ENCODE peak calls at places on chromosome 1, in five cellular contexts. I is stomach, A is transverse colon, P is HepG2, O is body of pancreas. Y is an unnamed sample.
A peak's percentile ranks its signal among the peaks of the same experiment; 100 is the strongest.

GRCh38 chr1:184218436-184218835 is 166.9 kb downstream of the TSEN15 start:
- DNase-seq in I (no peak), A (no peak), P (no peak), O (no peak), Y (no peak)

GRCh38 chr1:222334026-222334680 is 213.8 kb downstream of the HHIPL2 start:
- DNase-seq in I (no peak), A (no peak), P (no peak), O (no peak), Y (peak; percentile 19)

GRCh38 chr1:163307479-163308171 is 14.1 kb upstream of the NUF2 start:
- DNase-seq in I (no peak), A (no peak), P (no peak), O (no peak), Y (peak; percentile 30)

GRCh38 chr1:51086496-51087271 is 15.3 kb upstream of the C1orf185 start:
- DNase-seq in I (no peak), A (no peak), P (no peak), O (no peak), Y (no peak)

GRCh38 chr1:98260839-98261238 is 340.0 kb upstream of the DPYD start:
- DNase-seq in I (no peak), A (no peak), P (peak; percentile 3), O (no peak), Y (no peak)

GRCh38 chr1:212488436-212489283 is 55.9 kb downstream of the NENF start:
- DNase-seq in I (peak; percentile 60), A (peak; percentile 66), P (peak; percentile 12), O (peak; percentile 77), Y (no peak)

GRCh38 chr1:119805746-119806145 is 5.5 kb downstream of the REG4 start:
- DNase-seq in I (no peak), A (no peak), P (no peak), O (no peak), Y (no peak)

GRCh38 chr1:63435136-63435535 is 67.7 kb downstream of the ALG6 start:
- DNase-seq in I (no peak), A (no peak), P (no peak), O (no peak), Y (no peak)

GRCh38 chr1:37655274-37655673 is 20.6 kb upstream of the RSPO1 start:
- DNase-seq in I (no peak), A (no peak), P (no peak), O (no peak), Y (no peak)

GRCh38 chr1:227234998-227235405 is 83.3 kb downstream of the CDC42BPA start:
- DNase-seq in I (no peak), A (no peak), P (peak; percentile 83), O (peak; percentile 20), Y (peak; percentile 12)

GRCh38 chr1:68218485-68218884 is 13.8 kb downstream of the WLS start:
- DNase-seq in I (peak; percentile 64), A (no peak), P (no peak), O (peak; percentile 42), Y (no peak)

GRCh38 chr1:53349968-53350852 is 22.3 kb upstream of the LRP8 start:
- DNase-seq in I (peak; percentile 21), A (no peak), P (no peak), O (no peak), Y (no peak)

GRCh38 chr1:236058141-236058626 is 6.7 kb downstream of the NID1 start:
- DNase-seq in I (no peak), A (no peak), P (no peak), O (no peak), Y (no peak)

GRCh38 chr1:73674945-73675561 is 522.9 kb downstream of the LRRIQ3 start:
- DNase-seq in I (no peak), A (no peak), P (no peak), O (no peak), Y (no peak)

GRCh38 chr1:220093361-220094015 is 444 bp upstream of the IARS2 start:
- DNase-seq in I (no peak), A (no peak), P (no peak), O (no peak), Y (no peak)

GRCh38 chr1:112011231-112011630 is 21.8 kb upstream of the KCND3 start:
- DNase-seq in I (no peak), A (no peak), P (no peak), O (no peak), Y (peak; percentile 46)

GRCh38 chr1:52454779-52455178 is 50.4 kb downstream of the PRPF38A start:
- DNase-seq in I (no peak), A (no peak), P (no peak), O (no peak), Y (no peak)

GRCh38 chr1:73821520-73821919 is 376.5 kb downstream of the LRRIQ3 start:
- DNase-seq in I (no peak), A (no peak), P (no peak), O (no peak), Y (no peak)

GRCh38 chr1:18886003-18886335 is 16.4 kb downstream of the ALDH4A1 start:
- DNase-seq in I (no peak), A (no peak), P (no peak), O (no peak), Y (peak; percentile 54)

GRCh38 chr1:78279051-78279450 is 211.7 kb upstream of the PTGFR start:
- DNase-seq in I (no peak), A (no peak), P (no peak), O (no peak), Y (no peak)

GRCh38 chr1:88877382-88877825 is 14.0 kb downstream of the GTF2B start:
- DNase-seq in I (no peak), A (no peak), P (peak; percentile 24), O (no peak), Y (no peak)

GRCh38 chr1:174550296-174550695 is 102.5 kb downstream of the GPR52 start:
- DNase-seq in I (no peak), A (no peak), P (no peak), O (no peak), Y (no peak)

GRCh38 chr1:193183019-193183643 is 3.3 kb downstream of the B3GALT2 start:
- DNase-seq in I (no peak), A (no peak), P (peak; percentile 39), O (no peak), Y (no peak)

GRCh38 chr1:191176131-191176530 is 698.5 kb upstream of the BRINP3 start:
- DNase-seq in I (no peak), A (no peak), P (no peak), O (no peak), Y (no peak)

GRCh38 chr1:43147625-43148319 is 24.3 kb downstream of the EBNA1BP2 start:
- DNase-seq in I (peak; percentile 84), A (peak; percentile 49), P (peak; percentile 6), O (peak; percentile 85), Y (peak; percentile 53)

GRCh38 chr1:63602629-63603028 is 9.4 kb downstream of the PGM1 start:
- DNase-seq in I (no peak), A (no peak), P (no peak), O (no peak), Y (no peak)

GRCh38 chr1:171245458-171246064 is 2.7 kb upstream of the FMO1 start:
- DNase-seq in I (no peak), A (peak; percentile 28), P (peak; percentile 25), O (peak; percentile 44), Y (no peak)

GRCh38 chr1:64650411-64650810 is 94.5 kb upstream of the RAVER2 start:
- DNase-seq in I (no peak), A (no peak), P (no peak), O (no peak), Y (no peak)

GRCh38 chr1:14724697-14725096 is 126.2 kb downstream of the KAZN start:
- DNase-seq in I (no peak), A (no peak), P (no peak), O (no peak), Y (no peak)

GRCh38 chr1:217275617-217276398 is 355.1 kb downstream of the GPATCH2 start:
- DNase-seq in I (no peak), A (no peak), P (no peak), O (no peak), Y (no peak)

GRCh38 chr1:150660584-150660983 is 31.2 kb upstream of the ENSA start:
- DNase-seq in I (no peak), A (no peak), P (no peak), O (no peak), Y (no peak)

GRCh38 chr1:64161347-64162080 is 41.9 kb upstream of the UBE2U start:
- DNase-seq in I (no peak), A (no peak), P (no peak), O (peak; percentile 22), Y (no peak)

GRCh38 chr1:84089470-84090261 is 54.4 kb upstream of the PRKACB start:
- DNase-seq in I (no peak), A (no peak), P (peak; percentile 62), O (no peak), Y (no peak)

GRCh38 chr1:16979475-16980327 is 719 bp downstream of the MFAP2 start:
- DNase-seq in I (no peak), A (no peak), P (no peak), O (no peak), Y (no peak)

GRCh38 chr1:236204656-236205055 is 62.3 kb downstream of the GPR137B start:
- DNase-seq in I (no peak), A (no peak), P (no peak), O (no peak), Y (no peak)

GRCh38 chr1:115977481-115978258 is 1.4 kb downstream of the SLC22A15 start:
- DNase-seq in I (no peak), A (peak; percentile 32), P (peak; percentile 49), O (no peak), Y (no peak)
- TF ChIP-seq POLR2A in I (no peak), A (no peak), P (no peak), O (no peak), Y (no peak)

GRCh38 chr1:8317647-8318360 is at the start of gene SLC45A1:
- DNase-seq in I (peak; percentile 82), A (peak; percentile 80), P (no peak), O (peak; percentile 68), Y (peak; percentile 80)
- TF ChIP-seq POLR2A in I (no peak), A (no peak), P (no peak), O (no peak), Y (no peak)

GRCh38 chr1:206685749-206686485 is 1.2 kb downstream of the MAPKAPK2 start:
- DNase-seq in I (peak; percentile 60), A (peak; percentile 53), P (peak; percentile 54), O (peak; percentile 68), Y (peak; percentile 56)
- TF ChIP-seq POLR2A in I (no peak), A (peak; percentile 61), P (no peak), O (peak; percentile 41), Y (no peak)

GRCh38 chr1:181105134-181106021 is 16.9 kb downstream of the IER5 start:
- DNase-seq in I (peak; percentile 96), A (peak; percentile 96), P (peak; percentile 74), O (peak; percentile 95), Y (peak; percentile 84)
- TF ChIP-seq POLR2A in I (no peak), A (peak; percentile 83), P (no peak), O (peak; percentile 63), Y (peak; percentile 69)

GRCh38 chr1:96059736-96060135 is 661.8 kb upstream of the PTBP2 start:
- DNase-seq in I (no peak), A (no peak), P (no peak), O (no peak), Y (no peak)

GRCh38 chr1:96060621-96061020 is 661.0 kb upstream of the PTBP2 start:
- DNase-seq in I (no peak), A (no peak), P (no peak), O (no peak), Y (no peak)

DNA sequence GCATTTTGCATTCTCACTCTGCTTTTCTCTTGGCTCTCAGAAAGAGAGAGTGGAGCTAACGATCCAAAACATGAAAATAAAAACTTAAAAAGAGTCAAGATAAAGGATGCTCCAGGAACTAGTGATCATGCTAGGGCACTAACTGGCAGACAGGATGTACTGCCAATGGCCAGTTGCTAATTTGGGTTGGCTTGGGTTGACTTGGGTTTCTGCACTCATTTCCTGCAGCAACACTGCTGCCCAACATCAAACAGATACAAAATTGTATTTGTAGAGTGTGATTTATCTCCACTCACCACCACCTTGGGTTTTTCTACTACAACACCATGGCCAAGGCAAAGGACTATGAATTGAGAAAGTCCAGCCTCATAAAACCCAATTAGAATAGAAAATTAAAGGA is 662.3 kb upstream of the PTBP2 start:
- DNase-seq in I (no peak), A (no peak), P (no peak), O (no peak), Y (no peak)
- TF ChIP-seq POLR2A in I (no peak), A (no peak), P (no peak), O (no peak), Y (no peak)

Y was measured in H54.